ENCODE peak calls at places on chromosomes 16 and 17, in six cellular contexts. One of them, this sample, is unnamed.

GRCh38 chr16:9042943-9043680 is 48.3 kb upstream of the HAPSTR1 start:
- DNase-seq in HCT116: no peak
- DNase-seq in tibial nerve: no peak
- DNase-seq in heart left ventricle: no peak
- DNase-seq in spleen: no peak
- DNase-seq in psoas muscle: no peak
- DNase-seq in this sample: peak; percentile 66

GRCh38 chr17:17403899-17404576 is 72.8 kb upstream of the MED9 start:
- DNase-seq in spleen: peak; percentile 93
- DNase-seq in tibial nerve: no peak
- DNase-seq in HCT116: no peak
- DNase-seq in heart left ventricle: no peak
- DNase-seq in psoas muscle: no peak
- DNase-seq in this sample: no peak

GRCh38 chr17:62965149-62965648 is 836 bp upstream of the TANC2 start:
- DNase-seq in HCT116: no peak
- DNase-seq in spleen: no peak
- DNase-seq in tibial nerve: no peak
- DNase-seq in psoas muscle: no peak
- DNase-seq in heart left ventricle: no peak
- DNase-seq in this sample: no peak

GRCh38 chr16:13895516-13895915 is 24.4 kb upstream of the ERCC4 start:
- DNase-seq in HCT116: no peak
- DNase-seq in psoas muscle: no peak
- DNase-seq in heart left ventricle: no peak
- DNase-seq in tibial nerve: no peak
- DNase-seq in spleen: no peak
- DNase-seq in this sample: no peak

GRCh38 chr17:17128476-17129075 is 77.6 kb downstream of the PLD6 start:
- DNase-seq in psoas muscle: no peak
- DNase-seq in HCT116: no peak
- DNase-seq in heart left ventricle: no peak
- DNase-seq in tibial nerve: no peak
- DNase-seq in spleen: peak; percentile 45
- DNase-seq in this sample: no peak

GRCh38 chr17:30232822-30233427 is 2.6 kb downstream of the SLC6A4 start:
- DNase-seq in heart left ventricle: no peak
- DNase-seq in psoas muscle: no peak
- DNase-seq in HCT116: no peak
- DNase-seq in tibial nerve: no peak
- DNase-seq in spleen: peak; percentile 9
- DNase-seq in this sample: no peak

GRCh38 chr16:65809627-65810026 is 556.9 kb upstream of the CDH5 start:
- DNase-seq in spleen: no peak
- DNase-seq in HCT116: no peak
- DNase-seq in psoas muscle: no peak
- DNase-seq in heart left ventricle: no peak
- DNase-seq in tibial nerve: no peak
- DNase-seq in this sample: no peak

GRCh38 chr17:4986403-4986802 is 1.1 kb downstream of the CAMTA2 start:
- DNase-seq in HCT116: no peak
- DNase-seq in heart left ventricle: peak; percentile 39
- DNase-seq in psoas muscle: no peak
- DNase-seq in spleen: peak; percentile 78
- DNase-seq in tibial nerve: no peak
- DNase-seq in this sample: peak; percentile 30

GRCh38 chr16:12509121-12509520 is 294.6 kb downstream of the CPPED1 start:
- DNase-seq in HCT116: no peak
- DNase-seq in heart left ventricle: no peak
- DNase-seq in tibial nerve: no peak
- DNase-seq in psoas muscle: no peak
- DNase-seq in spleen: no peak
- DNase-seq in this sample: no peak

GRCh38 chr17:59093702-59094231 is 12.9 kb downstream of the TRIM37 start:
- DNase-seq in HCT116: no peak
- DNase-seq in spleen: no peak
- DNase-seq in psoas muscle: peak; percentile 40
- DNase-seq in heart left ventricle: peak; percentile 33
- DNase-seq in tibial nerve: no peak
- DNase-seq in this sample: peak; percentile 97

GRCh38 chr17:39045948-39046679 is 78.9 kb upstream of the FBXO47 start:
- DNase-seq in heart left ventricle: no peak
- DNase-seq in tibial nerve: no peak
- DNase-seq in HCT116: no peak
- DNase-seq in psoas muscle: no peak
- DNase-seq in spleen: no peak
- DNase-seq in this sample: no peak

GRCh38 chr17:35214192-35214591 is 20.0 kb upstream of the SLC35G3 start:
- DNase-seq in HCT116: no peak
- DNase-seq in tibial nerve: no peak
- DNase-seq in heart left ventricle: no peak
- DNase-seq in spleen: no peak
- DNase-seq in psoas muscle: no peak
- DNase-seq in this sample: no peak

GRCh38 chr17:28940675-28941074 is 10.6 kb downstream of the PHF12 start:
- DNase-seq in psoas muscle: peak; percentile 39
- DNase-seq in tibial nerve: no peak
- DNase-seq in HCT116: no peak
- DNase-seq in heart left ventricle: no peak
- DNase-seq in spleen: no peak
- DNase-seq in this sample: no peak

GRCh38 chr17:74987909-74988711 is 678 bp downstream of the CDR2L start:
- DNase-seq in tibial nerve: peak; percentile 73
- DNase-seq in psoas muscle: peak; percentile 84
- DNase-seq in spleen: peak; percentile 85
- DNase-seq in heart left ventricle: peak; percentile 93
- DNase-seq in HCT116: no peak
- DNase-seq in this sample: peak; percentile 70

GRCh38 chr17:27458524-27458908 is 2.3 kb downstream of the KSR1 start:
- DNase-seq in tibial nerve: no peak
- DNase-seq in spleen: no peak
- DNase-seq in HCT116: no peak
- DNase-seq in heart left ventricle: no peak
- DNase-seq in psoas muscle: no peak
- DNase-seq in this sample: no peak

GRCh38 chr17:56114469-56114868 is 38.8 kb upstream of the ANKFN1 start:
- DNase-seq in HCT116: no peak
- DNase-seq in psoas muscle: no peak
- DNase-seq in tibial nerve: no peak
- DNase-seq in spleen: no peak
- DNase-seq in heart left ventricle: no peak
- DNase-seq in this sample: no peak

GRCh38 chr17:65855675-65856074 is 294.2 kb upstream of the AXIN2 start:
- DNase-seq in spleen: no peak
- DNase-seq in psoas muscle: no peak
- DNase-seq in heart left ventricle: no peak
- DNase-seq in tibial nerve: no peak
- DNase-seq in HCT116: no peak
- DNase-seq in this sample: no peak

GRCh38 chr17:9256944-9257629 is 235.8 kb downstream of the NTN1 start:
- DNase-seq in psoas muscle: no peak
- DNase-seq in tibial nerve: no peak
- DNase-seq in heart left ventricle: no peak
- DNase-seq in HCT116: no peak
- DNase-seq in spleen: no peak
- DNase-seq in this sample: no peak

GRCh38 chr17:4800462-4801185 is 1.5 kb downstream of the C17orf114 start:
- DNase-seq in psoas muscle: no peak
- DNase-seq in HCT116: no peak
- DNase-seq in spleen: no peak
- DNase-seq in tibial nerve: no peak
- DNase-seq in heart left ventricle: no peak
- DNase-seq in this sample: no peak

GRCh38 chr16:11262915-11263314 is 6.2 kb downstream of the TNP2 start:
- DNase-seq in tibial nerve: no peak
- DNase-seq in psoas muscle: no peak
- DNase-seq in spleen: no peak
- DNase-seq in HCT116: no peak
- DNase-seq in heart left ventricle: no peak
- DNase-seq in this sample: no peak

GRCh38 chr16:854808-855410 is 54.4 kb upstream of the GNG13 start:
- DNase-seq in tibial nerve: no peak
- DNase-seq in psoas muscle: no peak
- DNase-seq in heart left ventricle: no peak
- DNase-seq in HCT116: no peak
- DNase-seq in spleen: no peak
- DNase-seq in this sample: no peak

GRCh38 chr17:66541461-66542182 is 239.2 kb downstream of the PRKCA start:
- DNase-seq in heart left ventricle: no peak
- DNase-seq in psoas muscle: no peak
- DNase-seq in HCT116: no peak
- DNase-seq in tibial nerve: no peak
- DNase-seq in spleen: no peak
- DNase-seq in this sample: no peak

GRCh38 chr17:34452769-34453168 is 89.7 kb upstream of the CCL1 start:
- DNase-seq in heart left ventricle: no peak
- DNase-seq in spleen: no peak
- DNase-seq in tibial nerve: no peak
- DNase-seq in psoas muscle: no peak
- DNase-seq in HCT116: no peak
- DNase-seq in this sample: no peak

GRCh38 chr16:89193021-89193575 is 7.2 kb downstream of the SLC22A31 start:
- DNase-seq in spleen: peak; percentile 89
- DNase-seq in HCT116: peak; percentile 94
- DNase-seq in psoas muscle: peak; percentile 48
- DNase-seq in heart left ventricle: no peak
- DNase-seq in tibial nerve: no peak
- DNase-seq in this sample: peak; percentile 74

GRCh38 chr17:57537524-57538410 is 207.3 kb downstream of the CCDC182 start:
- DNase-seq in psoas muscle: no peak
- DNase-seq in heart left ventricle: no peak
- DNase-seq in tibial nerve: no peak
- DNase-seq in HCT116: no peak
- DNase-seq in spleen: no peak
- DNase-seq in this sample: peak; percentile 34

GRCh38 chr16:85090166-85090565 is 22.1 kb downstream of the CIBAR2 start:
- DNase-seq in tibial nerve: no peak
- DNase-seq in HCT116: no peak
- DNase-seq in heart left ventricle: no peak
- DNase-seq in psoas muscle: no peak
- DNase-seq in spleen: no peak
- DNase-seq in this sample: no peak
- H3K27ac ChIP-seq in tibial nerve: no peak overlapping the region
- H3K27ac ChIP-seq in HCT116: no peak overlapping the region
- H3K27ac ChIP-seq in heart left ventricle: no peak overlapping the region
- H3K27ac ChIP-seq in psoas muscle: no peak overlapping the region
- H3K27ac ChIP-seq in spleen: no peak overlapping the region
- H3K27ac ChIP-seq in this sample: peak overlapping the region; percentile 72

GRCh38 chr16:29813644-29814562 is 1.9 kb downstream of the PRRT2 start:
- DNase-seq in spleen: peak; percentile 82
- DNase-seq in psoas muscle: no peak
- DNase-seq in tibial nerve: no peak
- DNase-seq in heart left ventricle: no peak
- DNase-seq in HCT116: no peak
- DNase-seq in this sample: no peak
- H3K4me3 ChIP-seq in spleen: no peak overlapping the region
- H3K4me3 ChIP-seq in psoas muscle: no peak overlapping the region
- H3K4me3 ChIP-seq in tibial nerve: peak overlapping the region; percentile 71
- H3K4me3 ChIP-seq in heart left ventricle: no peak overlapping the region
- H3K4me3 ChIP-seq in HCT116: no peak overlapping the region
- H3K4me3 ChIP-seq in this sample: no peak overlapping the region

DNA sequence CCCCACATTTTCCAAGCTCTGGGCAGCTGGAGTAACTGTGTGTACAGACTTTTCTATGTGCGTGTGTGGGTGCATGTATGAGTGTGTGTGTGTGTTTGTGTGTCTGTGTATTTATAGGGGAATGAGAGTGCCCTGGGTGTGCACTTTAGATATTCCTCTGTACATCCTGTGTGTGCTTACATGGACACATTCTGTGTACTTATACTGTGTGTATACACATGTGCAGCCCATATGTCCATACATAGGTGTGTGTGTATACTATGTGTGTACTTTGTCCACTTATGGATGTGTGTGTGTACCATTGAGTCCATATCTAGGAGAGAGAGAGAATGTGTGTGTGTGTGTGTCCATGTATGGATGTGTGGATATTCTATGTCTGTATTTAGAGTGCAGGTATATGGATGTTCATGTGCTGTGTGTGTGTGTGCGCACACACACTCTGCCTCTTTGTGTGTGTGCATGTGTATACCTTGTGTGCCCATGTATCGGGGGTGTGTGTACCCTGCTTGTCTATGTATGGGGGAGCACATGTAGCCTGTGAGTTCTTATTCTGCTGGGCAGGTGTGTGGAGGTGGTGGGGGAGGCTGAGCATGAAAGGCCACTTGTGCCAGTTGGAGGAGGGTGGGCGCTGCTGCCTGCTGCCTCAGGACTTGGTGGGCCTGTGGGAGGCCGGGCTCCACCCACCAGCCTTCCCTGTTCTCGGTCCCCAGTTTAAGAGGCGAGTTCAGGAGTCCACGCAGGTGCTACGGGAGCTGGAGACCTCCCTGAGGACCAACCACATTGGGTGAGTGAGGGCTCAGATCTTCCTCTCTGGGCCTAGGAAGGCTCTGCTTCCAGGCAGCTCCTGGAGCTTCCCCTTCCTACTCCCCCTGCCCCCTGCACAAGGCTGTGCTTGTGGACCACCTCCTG is 11.1 kb downstream of the FMNL1 start:
- DNase-seq in heart left ventricle: no peak
- DNase-seq in tibial nerve: no peak
- DNase-seq in psoas muscle: no peak
- DNase-seq in spleen: peak; percentile 66
- DNase-seq in HCT116: no peak
- DNase-seq in this sample: no peak
- H3K27ac ChIP-seq in heart left ventricle: no peak overlapping the region
- H3K27ac ChIP-seq in tibial nerve: no peak overlapping the region
- H3K27ac ChIP-seq in psoas muscle: no peak overlapping the region
- H3K27ac ChIP-seq in spleen: peak overlapping the region; percentile 72
- H3K27ac ChIP-seq in HCT116: no peak overlapping the region
- H3K27ac ChIP-seq in this sample: no peak overlapping the region

DNA sequence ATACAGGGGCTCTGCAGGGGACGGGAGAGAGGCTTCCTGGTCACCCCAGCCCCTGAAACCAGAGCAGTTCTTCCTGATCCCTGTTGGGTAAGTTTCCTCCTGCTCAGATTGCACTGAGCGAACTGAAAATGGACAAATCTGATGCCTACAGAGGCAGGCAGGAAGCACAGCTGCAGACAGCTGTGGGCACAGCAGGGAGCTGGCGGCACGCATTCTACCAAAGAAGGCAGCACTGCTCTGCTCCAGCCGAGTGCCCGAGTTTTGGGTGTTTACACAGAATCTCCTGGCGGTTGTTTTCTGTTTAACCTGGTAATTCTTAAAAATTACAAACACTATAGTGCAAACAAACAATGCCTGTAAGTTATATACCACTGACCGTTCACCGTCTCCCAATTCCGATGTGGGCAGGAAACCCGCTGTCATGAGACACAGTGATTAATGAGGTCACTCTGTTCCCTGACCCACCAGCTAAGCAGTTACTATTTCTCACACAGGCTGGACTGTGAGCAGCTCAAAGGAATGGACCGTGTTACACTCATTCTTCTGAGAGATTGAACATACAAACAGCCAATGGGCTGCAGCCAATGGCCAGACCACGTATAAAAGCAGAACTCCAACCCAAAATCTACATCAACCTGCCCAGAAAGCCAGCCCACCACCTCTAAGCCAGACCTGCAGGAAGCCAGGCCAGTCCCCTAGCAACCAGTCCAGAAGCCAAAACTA is 25.5 kb downstream of the NSMCE1 start:
- DNase-seq in tibial nerve: no peak
- DNase-seq in psoas muscle: no peak
- DNase-seq in spleen: peak; percentile 82
- DNase-seq in HCT116: no peak
- DNase-seq in heart left ventricle: no peak
- DNase-seq in this sample: peak; percentile 61
- H3K4me3 ChIP-seq in tibial nerve: peak overlapping the region; percentile 13
- H3K4me3 ChIP-seq in psoas muscle: no peak overlapping the region
- H3K4me3 ChIP-seq in spleen: peak overlapping the region; percentile 14
- H3K4me3 ChIP-seq in HCT116: no peak overlapping the region
- H3K4me3 ChIP-seq in heart left ventricle: no peak overlapping the region
- H3K4me3 ChIP-seq in this sample: no peak overlapping the region